ENCODE peak calls at places on chromosome 1, in nine cellular contexts. O is dorsolateral prefrontal cortex; B is tibial nerve; P is A673; V is body of pancreas; N is stimulated activated CD4-positive, alpha-beta T cell treated with anti-CD3 and anti-CD28 coated beads, Interleukin-4, amount 100 ng/mL, for 1 hour; U is glomerular endothelial cell; Y is anterior cingulate cortex; S is OCI-LY7. X is an unnamed sample.

GRCh38 chr1:55696181-55696580 is 481.0 kb upstream of the USP24 start:
- DNase-seq in U (no peak), B (peak), S (no peak), Y (no peak), P (no peak), N (no peak), V (no peak), O (no peak), X (no peak)

GRCh38 chr1:39295901-39296300 is 91.4 kb downstream of the MACF1 start:
- DNase-seq in P (no peak), S (no peak), O (no peak), N (no peak), Y (no peak), B (no peak), V (no peak), U (no peak), X (no peak)

GRCh38 chr1:115706774-115707425 is 61.6 kb downstream of the CASQ2 start:
- DNase-seq in P (peak), Y (no peak), B (no peak), N (no peak), V (no peak), U (peak), S (peak), O (no peak), X (no peak)

GRCh38 chr1:183471748-183472487 is 381 bp upstream of the SMG7 start:
- DNase-seq in B (peak), P (peak), S (peak), U (peak), Y (peak), V (peak), N (peak), O (peak), X (peak)

GRCh38 chr1:3785045-3785444 is 11.3 kb downstream of the LRRC47 start:
- DNase-seq in Y (no peak), O (no peak), B (no peak), U (no peak), S (no peak), V (no peak), N (no peak), P (no peak), X (peak)

GRCh38 chr1:43605761-43606160 is 44.2 kb upstream of the KDM4A start:
- DNase-seq in B (no peak), S (no peak), N (no peak), U (no peak), Y (no peak), P (no peak), V (no peak), O (no peak), X (no peak)

GRCh38 chr1:226487921-226488320 is 60.6 kb upstream of the STUM start:
- DNase-seq in B (no peak), P (no peak), U (no peak), S (no peak), Y (no peak), N (no peak), V (peak), O (no peak), X (no peak)

GRCh38 chr1:175373786-175374623 is 181.4 kb upstream of the KIAA0040 start:
- DNase-seq in O (peak), B (no peak), Y (peak), U (no peak), S (peak), N (peak), V (peak), P (peak), X (no peak)

GRCh38 chr1:110465038-110465813 is 14.3 kb downstream of the PROK1 start:
- DNase-seq in P (no peak), V (no peak), U (no peak), B (no peak), O (no peak), N (no peak), S (no peak), Y (no peak), X (no peak)

GRCh38 chr1:228226956-228227791 is 19.3 kb downstream of the OBSCN start:
- DNase-seq in Y (no peak), O (no peak), P (peak), N (no peak), U (no peak), V (no peak), B (no peak), S (peak), X (peak)

GRCh38 chr1:2340086-2340917 is 51.1 kb downstream of the MORN1 start:
- DNase-seq in Y (no peak), P (no peak), V (no peak), S (no peak), N (no peak), B (no peak), O (no peak), U (no peak), X (no peak)

GRCh38 chr1:55257958-55258357 is 42.8 kb upstream of the USP24 start:
- DNase-seq in N (no peak), Y (no peak), V (no peak), U (no peak), B (no peak), O (no peak), S (peak), P (no peak), X (peak)

GRCh38 chr1:210239295-210240155 is 6.9 kb downstream of the SERTAD4 start:
- DNase-seq in S (no peak), Y (peak), V (no peak), P (peak), B (no peak), U (peak), N (no peak), O (no peak), X (no peak)

GRCh38 chr1:234886081-234886874 is 242.4 kb downstream of the TOMM20 start:
- DNase-seq in P (no peak), B (no peak), Y (no peak), V (no peak), N (no peak), O (no peak), U (no peak), S (no peak), X (no peak)

GRCh38 chr1:217275617-217276398 is 355.1 kb downstream of the GPATCH2 start:
- DNase-seq in U (no peak), P (peak), V (no peak), N (no peak), O (no peak), S (no peak), B (no peak), Y (no peak), X (no peak)

GRCh38 chr1:93459126-93459525 is 11.2 kb downstream of the FNBP1L start:
- DNase-seq in V (no peak), O (no peak), U (no peak), B (no peak), N (no peak), S (no peak), P (no peak), Y (no peak), X (no peak)

GRCh38 chr1:60935599-60935990 is 146.8 kb upstream of the NFIA start:
- DNase-seq in S (no peak), N (no peak), P (no peak), Y (no peak), B (no peak), V (no peak), U (no peak), O (no peak), X (no peak)

GRCh38 chr1:78255378-78255777 is 209.6 kb downstream of the GIPC2 start:
- DNase-seq in Y (no peak), N (no peak), P (no peak), B (no peak), S (no peak), V (no peak), O (no peak), U (no peak), X (no peak)

GRCh38 chr1:199687321-199687720 is 340.2 kb upstream of the NR5A2 start:
- DNase-seq in U (no peak), P (no peak), B (no peak), V (no peak), O (no peak), S (no peak), Y (no peak), N (no peak), X (no peak)

GRCh38 chr1:46041974-46042373 is 90.5 kb downstream of the PIK3R3 start:
- DNase-seq in Y (peak), B (no peak), P (no peak), N (no peak), V (no peak), U (no peak), S (no peak), O (no peak), X (no peak)

GRCh38 chr1:36872858-36873257 is 161.5 kb downstream of the GRIK3 start:
- DNase-seq in S (no peak), U (no peak), O (peak), B (no peak), N (no peak), V (no peak), P (no peak), Y (no peak), X (no peak)

X was measured in transverse colon.